ENCODE peak calls at places on chromosomes 16 and 17, in four cellular contexts. C, G, U and M are unnamed samples.

GRCh38 chr17:21378553-21378952 is 2.4 kb downstream of the KCNJ12 start:
- DNase-seq in C (no peak), G (no peak), U (no peak), M (no peak)

GRCh38 chr17:497587-498034 is 145.0 kb upstream of the RPH3AL start:
- DNase-seq in C (no peak), G (no peak), U (no peak), M (no peak)

GRCh38 chr16:73015612-73016487 is 32.1 kb downstream of the ZFHX3 start:
- DNase-seq in C (no peak), G (no peak), U (peak; percentile 14), M (no peak)

GRCh38 chr17:16428098-16428882 is 12.9 kb downstream of the TRPV2 start:
- DNase-seq in C (no peak), G (no peak), U (peak; percentile 67), M (peak; percentile 29)

GRCh38 chr17:30405161-30405560 is 26.4 kb downstream of the CPD start:
- DNase-seq in C (no peak), G (no peak), U (no peak), M (no peak)

GRCh38 chr17:51703364-51704341 is 443.3 kb downstream of the UTP18 start:
- DNase-seq in C (peak; percentile 83), G (peak; percentile 27), U (no peak), M (peak; percentile 26)

GRCh38 chr16:78925071-78925714 is 675.3 kb downstream of the MAF start:
- DNase-seq in C (peak; percentile 16), G (no peak), U (peak; percentile 41), M (no peak)

GRCh38 chr16:1790261-1790610 is 3.3 kb downstream of the IGFALS start:
- DNase-seq in C (no peak), G (no peak), U (no peak), M (no peak)

GRCh38 chr16:87324411-87325275 is 7.5 kb upstream of the C16orf95 start:
- DNase-seq in C (peak; percentile 38), G (peak; percentile 52), U (peak; percentile 30), M (peak; percentile 28)

GRCh38 chr16:81734632-81735434 is 44.3 kb upstream of the PLCG2 start:
- DNase-seq in C (no peak), G (no peak), U (no peak), M (no peak)

GRCh38 chr17:28811594-28812135 is 30.9 kb downstream of the FAM222B start:
- DNase-seq in C (no peak), G (no peak), U (peak; percentile 21), M (peak; percentile 74)

GRCh38 chr17:80260791-80261158 is at the start of gene RNF213:
- DNase-seq in C (peak; percentile 50), G (peak; percentile 62), U (peak; percentile 75), M (peak; percentile 6)

DNA sequence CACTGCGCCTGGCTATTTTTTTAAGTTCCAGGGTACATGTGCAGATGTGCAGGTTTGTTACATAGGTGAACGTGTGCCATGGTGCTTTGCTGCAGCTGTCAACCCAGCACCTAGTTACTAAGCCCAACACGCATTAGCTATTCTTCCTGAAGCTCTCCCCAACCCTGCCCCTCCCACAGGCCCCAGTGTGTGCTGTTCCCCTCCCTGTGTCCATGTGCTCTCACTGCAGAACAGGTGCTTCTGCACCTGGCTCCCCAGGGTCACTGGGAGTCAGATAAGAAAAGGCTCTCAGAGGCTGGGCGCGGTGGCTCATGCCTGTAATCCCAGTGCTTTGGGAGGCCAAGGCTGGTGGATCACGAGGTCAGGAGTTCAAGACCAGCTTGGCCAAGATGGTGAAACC is 6.2 kb downstream of the HASPIN start:
- DNase-seq in C (no peak), G (no peak), U (no peak), M (no peak)
- H3K4me1 ChIP-seq in C (no peaks in the 10 kb centered on the region), G (peaks cover 5% of the 10 kb centered on the region), U (no peaks in the 10 kb centered on the region), M (peaks cover 3% of the 10 kb centered on the region)

GRCh38 chr17:58985265-58985810 is 121.3 kb downstream of the TRIM37 start:
- DNase-seq in C (no peak), G (no peak), U (no peak), M (no peak)
- H3K4me1 ChIP-seq in C (no peaks in the 10 kb centered on the region), G (no peaks in the 10 kb centered on the region), U (no peaks in the 10 kb centered on the region), M (no peaks in the 10 kb centered on the region)

DNA sequence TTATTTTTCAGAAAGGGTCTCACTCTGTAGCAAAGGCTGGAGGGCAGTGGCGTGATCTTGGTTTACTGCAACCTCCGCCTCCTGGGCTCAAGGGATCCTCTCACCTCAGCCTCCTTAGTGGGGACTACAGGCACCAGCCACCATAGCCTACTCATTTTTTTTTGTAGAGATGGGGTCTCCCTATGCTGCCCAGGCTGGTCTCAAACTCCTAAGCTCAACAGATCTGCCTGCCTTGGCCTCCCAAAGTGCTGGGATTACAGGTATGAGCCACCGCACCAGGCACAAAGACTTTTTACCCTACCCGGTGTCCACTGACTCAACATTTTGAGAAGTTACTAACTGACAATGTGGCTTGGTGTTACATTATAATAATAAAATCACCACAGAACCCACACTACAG is 7.2 kb downstream of the GRB2 start:
- DNase-seq in C (no peak), G (no peak), U (no peak), M (no peak)
- H3K4me1 ChIP-seq in C (peaks cover 32% of the 10 kb centered on the region), G (peaks cover 7% of the 10 kb centered on the region), U (peaks cover 18% of the 10 kb centered on the region), M (peaks cover 14% of the 10 kb centered on the region)

DNA sequence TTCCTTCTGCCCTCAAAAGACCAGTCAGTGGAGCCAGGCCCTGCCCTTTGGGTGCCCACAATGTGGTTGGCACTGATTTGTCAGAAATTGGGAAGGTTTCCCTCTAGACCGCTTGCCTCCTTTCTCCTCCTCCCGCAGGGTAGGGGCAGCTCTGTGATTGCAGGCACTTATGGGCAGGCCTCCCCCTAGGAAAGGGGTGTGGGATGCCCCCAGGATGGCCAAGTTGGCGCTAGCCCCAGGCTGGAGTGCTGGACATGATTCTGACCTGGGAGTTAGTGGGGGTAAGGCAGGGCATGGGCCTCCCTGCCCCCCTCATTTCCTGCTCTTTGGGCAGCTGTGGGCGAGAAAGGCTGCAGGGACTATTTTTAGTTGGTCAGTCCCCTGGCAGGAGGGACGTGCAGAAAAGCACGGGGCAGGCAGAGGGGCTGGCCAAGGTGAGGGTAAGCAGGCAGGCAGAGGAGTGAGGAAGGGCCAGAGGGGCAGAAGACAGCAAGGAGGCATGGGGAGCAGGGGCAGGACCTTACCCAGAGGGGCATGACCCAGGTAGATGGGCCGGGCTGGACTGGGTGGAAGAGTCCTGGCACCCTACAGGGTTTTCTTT is 3.3 kb downstream of the RARA start:
- DNase-seq in C (peak; percentile 68), G (no peak), U (peak; percentile 17), M (no peak)
- H3K4me1 ChIP-seq in C (peaks cover 94% of the 10 kb centered on the region), G (peaks cover 36% of the 10 kb centered on the region), U (peaks cover 89% of the 10 kb centered on the region), M (peaks cover 67% of the 10 kb centered on the region)

GRCh38 chr17:82901836-82902235 is 62.0 kb upstream of the ZNF750 start:
- DNase-seq in C (no peak), G (no peak), U (no peak), M (no peak)
- H3K4me1 ChIP-seq in C (no peaks in the 10 kb centered on the region), G (no peaks in the 10 kb centered on the region), U (no peaks in the 10 kb centered on the region), M (no peaks in the 10 kb centered on the region)

DNA sequence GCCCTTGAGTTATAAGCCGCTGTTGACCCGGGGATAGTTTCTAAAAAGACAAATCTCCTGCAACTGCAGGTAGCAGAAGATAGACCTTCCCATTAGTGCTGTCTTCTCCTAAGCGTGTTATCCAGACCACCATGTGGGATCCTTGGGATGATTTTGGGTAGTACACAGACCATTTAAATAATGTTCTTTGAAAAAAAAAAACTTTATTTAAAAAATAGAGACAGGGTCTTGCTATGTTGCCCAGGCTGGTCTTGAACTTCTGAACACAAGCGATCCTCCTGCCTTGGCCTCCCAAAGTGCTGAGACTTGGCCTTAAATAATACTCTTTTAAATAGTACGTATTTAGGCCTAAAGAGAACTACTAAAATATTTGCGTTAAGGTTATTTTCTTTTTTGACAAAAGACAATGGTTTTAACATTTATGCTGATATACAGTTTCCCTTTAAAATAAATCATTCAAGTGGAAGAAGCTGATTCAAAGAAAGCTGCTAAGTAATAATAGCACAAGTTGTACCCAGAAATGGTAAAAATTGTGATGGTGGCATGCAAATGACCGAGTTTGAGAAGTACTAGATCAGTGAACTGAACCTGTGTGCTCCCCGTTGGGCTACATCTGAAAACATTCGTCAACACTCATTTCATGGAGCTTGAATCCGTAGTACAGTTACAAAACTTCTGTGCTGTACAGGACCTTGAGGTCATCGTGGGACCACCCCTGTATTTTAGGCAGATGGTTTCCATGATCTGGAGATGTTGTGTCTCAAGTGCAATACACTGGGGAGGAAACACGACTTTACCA is 24.0 kb downstream of the SMARCE1 start:
- DNase-seq in C (no peak), G (no peak), U (no peak), M (no peak)
- H3K4me1 ChIP-seq in C (no peaks in the 10 kb centered on the region), G (peaks cover 2% of the 10 kb centered on the region), U (peaks cover 16% of the 10 kb centered on the region), M (no peaks in the 10 kb centered on the region)

DNA sequence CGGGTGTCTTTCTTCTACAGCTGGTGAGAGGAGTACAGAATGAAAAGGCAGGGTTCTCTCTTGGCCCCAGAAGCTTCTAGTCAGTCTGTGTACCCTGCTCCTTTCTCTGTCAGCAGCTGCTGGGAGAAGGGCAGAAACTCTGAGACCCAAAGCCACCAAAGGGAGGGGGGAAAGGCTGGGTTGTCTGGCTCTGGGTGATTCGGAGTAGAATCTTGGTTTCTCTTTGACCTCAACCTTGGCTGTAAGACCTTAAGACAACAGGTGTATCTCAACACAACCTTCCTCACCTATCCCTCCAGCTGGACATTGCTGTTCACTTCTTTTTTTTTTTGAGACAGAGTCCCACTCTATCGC is 3.3 kb upstream of the NR1D1 start:
- DNase-seq in C (no peak), G (no peak), U (no peak), M (no peak)
- H3K4me1 ChIP-seq in C (peaks cover 73% of the 10 kb centered on the region), G (peaks cover 45% of the 10 kb centered on the region), U (peaks cover 89% of the 10 kb centered on the region), M (peaks cover 39% of the 10 kb centered on the region)

DNA sequence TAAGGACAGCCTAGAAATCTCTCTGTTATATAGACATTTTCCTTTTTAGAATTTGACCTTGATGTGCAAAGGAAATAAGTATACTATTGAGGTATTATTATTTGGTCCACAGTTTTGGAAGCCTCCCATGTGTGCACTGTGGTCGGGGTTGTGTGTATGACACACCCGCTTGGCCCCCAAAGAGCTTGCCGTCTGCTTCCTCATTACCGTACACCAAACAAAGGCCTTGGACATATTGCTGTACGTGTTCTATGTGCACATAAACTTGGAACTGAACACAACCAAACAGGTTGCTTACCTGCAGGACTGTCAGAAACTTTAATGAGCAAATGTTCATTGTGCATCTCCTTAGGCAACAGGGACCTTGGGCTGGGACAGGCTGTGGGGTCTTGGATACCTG is 38.2 kb downstream of the METRNL start:
- DNase-seq in C (no peak), G (no peak), U (no peak), M (no peak)
- H3K4me1 ChIP-seq in C (peaks cover 5% of the 10 kb centered on the region), G (peaks cover 5% of the 10 kb centered on the region), U (no peaks in the 10 kb centered on the region), M (no peaks in the 10 kb centered on the region)

DNA sequence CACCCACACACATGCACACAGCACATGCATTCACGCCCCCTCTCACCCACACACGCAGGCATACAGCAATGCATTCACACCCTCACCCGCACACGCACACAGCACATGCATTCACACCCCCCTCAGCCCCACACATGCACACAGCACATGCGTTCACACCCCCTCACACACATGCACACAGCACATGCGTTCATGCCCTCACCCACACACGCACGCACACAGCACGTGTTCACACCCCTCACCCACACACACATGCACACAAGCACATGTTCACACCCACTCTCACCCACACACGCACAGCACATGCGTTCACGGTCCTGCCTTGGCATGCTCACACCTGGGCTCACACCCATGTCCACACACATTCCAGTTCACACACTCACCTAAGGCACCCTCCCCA is 64.2 kb downstream of the ENGASE start:
- DNase-seq in C (no peak), G (no peak), U (no peak), M (no peak)
- H3K4me1 ChIP-seq in C (no peaks in the 10 kb centered on the region), G (no peaks in the 10 kb centered on the region), U (no peaks in the 10 kb centered on the region), M (no peaks in the 10 kb centered on the region)

GRCh38 chr17:78379134-78379497 is 667 bp downstream of the PGS1 start:
- DNase-seq in C (no peak), G (no peak), U (no peak), M (peak; percentile 95)
- H3K4me1 ChIP-seq in C (peaks cover 46% of the 10 kb centered on the region), G (peaks cover 3% of the 10 kb centered on the region), U (peaks cover 51% of the 10 kb centered on the region), M (peaks cover 69% of the 10 kb centered on the region)